ENCODE peak calls at places on chromosomes 3 and 15, in six cellular contexts. One of them, this sample, is unnamed.

GRCh38 chr15:22778796-22779195 is 7.6 kb upstream of the NIPA1 start:
- DNase-seq in SK-N-SH: no peak
- DNase-seq in K562: no peak
- DNase-seq in GM12878: no peak
- DNase-seq in HepG2: no peak
- DNase-seq in IMR-90: no peak
- DNase-seq in this sample: no peak

GRCh38 chr3:115330406-115330805 is 183.3 kb upstream of the ZBTB20 start:
- DNase-seq in GM12878: no peak
- DNase-seq in IMR-90: peak; percentile 51
- DNase-seq in HepG2: no peak
- DNase-seq in SK-N-SH: no peak
- DNase-seq in K562: no peak
- DNase-seq in this sample: peak; percentile 5

GRCh38 chr3:76631251-76631650 is 408.6 kb upstream of the ROBO2 start:
- DNase-seq in K562: no peak
- DNase-seq in HepG2: no peak
- DNase-seq in GM12878: no peak
- DNase-seq in IMR-90: no peak
- DNase-seq in SK-N-SH: no peak
- DNase-seq in this sample: no peak

GRCh38 chr15:67076147-67076843 is 10.9 kb downstream of the SMAD3 start:
- DNase-seq in SK-N-SH: no peak
- DNase-seq in K562: peak; percentile 69
- DNase-seq in IMR-90: peak; percentile 93
- DNase-seq in GM12878: no peak
- DNase-seq in HepG2: no peak
- DNase-seq in this sample: peak; percentile 76

GRCh38 chr15:89993344-89993743 is 7.8 kb upstream of the ZNF710 start:
- DNase-seq in HepG2: no peak
- DNase-seq in SK-N-SH: no peak
- DNase-seq in GM12878: no peak
- DNase-seq in K562: no peak
- DNase-seq in IMR-90: no peak
- DNase-seq in this sample: no peak

GRCh38 chr3:153881201-153881600 is 240.0 kb upstream of the ARHGEF26 start:
- DNase-seq in K562: no peak
- DNase-seq in GM12878: no peak
- DNase-seq in IMR-90: no peak
- DNase-seq in SK-N-SH: no peak
- DNase-seq in HepG2: no peak
- DNase-seq in this sample: no peak

GRCh38 chr3:116440196-116440595 is 5.1 kb downstream of the LSAMP start:
- DNase-seq in IMR-90: peak; percentile 94
- DNase-seq in SK-N-SH: no peak
- DNase-seq in K562: no peak
- DNase-seq in GM12878: no peak
- DNase-seq in HepG2: no peak
- DNase-seq in this sample: no peak

GRCh38 chr3:53083496-53083895 is 37.6 kb upstream of the SFMBT1 start:
- DNase-seq in IMR-90: peak; percentile 75
- DNase-seq in HepG2: no peak
- DNase-seq in K562: no peak
- DNase-seq in SK-N-SH: peak; percentile 77
- DNase-seq in GM12878: no peak
- DNase-seq in this sample: no peak

GRCh38 chr3:170502297-170502696 is 83.6 kb downstream of the SLC7A14 start:
- DNase-seq in HepG2: no peak
- DNase-seq in SK-N-SH: no peak
- DNase-seq in IMR-90: peak; percentile 19
- DNase-seq in GM12878: no peak
- DNase-seq in K562: no peak
- DNase-seq in this sample: no peak

GRCh38 chr3:189572249-189572648 is 58.9 kb upstream of the TP63 start:
- DNase-seq in K562: no peak
- DNase-seq in IMR-90: no peak
- DNase-seq in SK-N-SH: no peak
- DNase-seq in HepG2: no peak
- DNase-seq in GM12878: no peak
- DNase-seq in this sample: peak; percentile 82

GRCh38 chr3:171465768-171466167 is 5.6 kb upstream of the TNIK start:
- DNase-seq in IMR-90: no peak
- DNase-seq in K562: no peak
- DNase-seq in GM12878: no peak
- DNase-seq in HepG2: no peak
- DNase-seq in SK-N-SH: no peak
- DNase-seq in this sample: no peak

GRCh38 chr3:51362476-51362875 is 22.6 kb upstream of the MANF start:
- DNase-seq in GM12878: no peak
- DNase-seq in SK-N-SH: no peak
- DNase-seq in IMR-90: no peak
- DNase-seq in HepG2: no peak
- DNase-seq in K562: no peak
- DNase-seq in this sample: no peak
- TF ChIP-seq SMC3 in GM12878: no peak
- TF ChIP-seq SMC3 in SK-N-SH: no peak
- TF ChIP-seq SMC3 in IMR-90: no peak
- TF ChIP-seq SMC3 in HepG2: no peak
- TF ChIP-seq SMC3 in K562: no peak
- TF ChIP-seq SMC3 in this sample: no peak

GRCh38 chr3:105613120-105613519 is 246.4 kb downstream of the ALCAM start:
- DNase-seq in HepG2: no peak
- DNase-seq in GM12878: no peak
- DNase-seq in IMR-90: no peak
- DNase-seq in SK-N-SH: no peak
- DNase-seq in K562: no peak
- DNase-seq in this sample: no peak
- TF ChIP-seq SMC3 in HepG2: no peak
- TF ChIP-seq SMC3 in GM12878: no peak
- TF ChIP-seq SMC3 in IMR-90: no peak
- TF ChIP-seq SMC3 in SK-N-SH: no peak
- TF ChIP-seq SMC3 in K562: no peak
- TF ChIP-seq SMC3 in this sample: no peak

DNA sequence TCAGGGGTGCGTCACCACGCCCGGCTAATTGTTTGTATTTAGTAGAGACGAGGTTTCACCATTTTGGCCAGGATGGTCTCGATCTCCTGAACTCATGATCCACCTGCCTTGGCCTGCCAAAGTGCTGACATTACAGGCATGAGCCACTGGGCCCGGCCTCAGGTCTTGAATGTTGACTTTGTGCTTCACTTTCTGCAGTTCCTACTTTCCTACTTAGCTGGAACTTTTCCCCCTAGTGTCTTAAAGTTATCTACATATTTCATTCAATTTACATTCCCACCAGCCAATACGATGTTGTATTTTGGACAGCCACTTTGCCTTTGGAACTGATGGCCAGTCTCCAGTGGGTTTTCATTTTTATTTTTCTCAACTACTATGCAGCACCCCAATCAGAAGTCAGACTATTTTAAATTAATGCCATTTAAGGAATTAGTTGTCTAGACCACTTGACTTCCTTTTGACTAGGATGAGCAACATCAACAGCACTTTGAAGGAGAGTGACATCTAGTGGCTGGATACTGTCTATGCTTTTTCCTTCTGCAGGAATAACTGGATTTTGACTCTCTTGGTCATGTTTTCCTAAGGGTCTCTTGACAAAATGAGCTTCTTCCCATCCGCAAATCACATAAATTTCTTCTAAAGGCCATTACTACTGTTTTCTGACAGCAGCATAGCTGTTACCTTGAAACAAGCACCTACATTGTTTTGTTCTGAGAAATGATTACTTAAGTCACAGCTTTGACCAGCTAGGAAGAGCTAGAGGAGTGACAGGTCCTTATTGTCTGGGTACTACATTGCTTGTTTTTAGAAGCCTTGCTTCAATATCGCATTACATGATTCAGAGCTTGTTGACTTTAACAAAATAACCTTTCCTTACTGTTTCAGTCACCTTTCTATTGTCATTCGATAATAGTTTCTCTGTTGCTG is 140.2 kb downstream of the ITPR1 start:
- DNase-seq in GM12878: peak; percentile 30
- DNase-seq in IMR-90: peak; percentile 72
- DNase-seq in SK-N-SH: peak; percentile 66
- DNase-seq in HepG2: peak; percentile 52
- DNase-seq in K562: peak; percentile 32
- DNase-seq in this sample: peak; percentile 67
- TF ChIP-seq SMC3 in GM12878: peak; percentile 89
- TF ChIP-seq SMC3 in IMR-90: peak; percentile 81
- TF ChIP-seq SMC3 in SK-N-SH: peak; percentile 94
- TF ChIP-seq SMC3 in HepG2: peak; percentile 88
- TF ChIP-seq SMC3 in K562: peak; percentile 78
- TF ChIP-seq SMC3 in this sample: peak; percentile 87

GRCh38 chr3:186815490-186815889 is 9.2 kb upstream of the RFC4 start:
- DNase-seq in IMR-90: peak; percentile 68
- DNase-seq in HepG2: no peak
- DNase-seq in K562: no peak
- DNase-seq in SK-N-SH: no peak
- DNase-seq in GM12878: no peak
- DNase-seq in this sample: peak; percentile 37
- TF ChIP-seq SMC3 in IMR-90: no peak
- TF ChIP-seq SMC3 in HepG2: no peak
- TF ChIP-seq SMC3 in K562: no peak
- TF ChIP-seq SMC3 in SK-N-SH: no peak
- TF ChIP-seq SMC3 in GM12878: no peak
- TF ChIP-seq SMC3 in this sample: no peak

DNA sequence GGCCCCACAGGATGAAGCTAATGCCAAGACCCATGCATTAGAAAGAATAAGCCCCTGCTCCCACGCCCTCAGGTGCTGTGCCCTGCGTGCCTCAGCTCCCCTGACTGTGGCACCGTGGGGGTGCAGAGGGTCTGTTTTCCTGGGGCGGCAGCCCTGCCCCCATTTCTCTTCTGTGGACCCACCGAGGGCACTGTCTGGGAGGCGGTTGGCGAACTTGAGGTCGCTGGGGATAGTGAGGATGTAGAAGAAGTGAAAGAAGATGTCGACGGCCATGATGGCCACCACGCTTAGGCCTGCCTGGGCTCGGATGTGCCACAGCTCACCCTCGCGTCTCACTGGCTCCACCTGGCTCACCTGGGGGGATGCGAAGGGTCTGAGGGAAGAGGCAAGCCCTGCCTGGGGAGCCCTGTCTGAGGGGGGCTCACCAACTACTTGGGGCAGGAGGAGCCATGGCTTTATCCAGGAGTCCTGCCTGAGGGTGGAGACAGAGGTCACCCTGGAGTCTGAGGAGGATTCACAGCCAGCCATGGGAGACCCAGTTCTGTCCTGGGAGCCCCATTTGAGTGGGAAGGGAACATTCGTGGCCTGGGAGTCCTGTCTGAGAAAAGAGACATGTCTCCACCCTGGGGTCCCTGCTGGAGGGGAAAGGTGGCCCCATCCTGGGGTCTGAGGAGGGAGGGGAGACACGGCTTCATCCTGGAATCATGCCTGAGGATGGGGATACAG is 5.1 kb downstream of the HHATL start:
- DNase-seq in SK-N-SH: no peak
- DNase-seq in IMR-90: no peak
- DNase-seq in K562: no peak
- DNase-seq in GM12878: no peak
- DNase-seq in HepG2: no peak
- DNase-seq in this sample: no peak
- TF ChIP-seq SMC3 in SK-N-SH: no peak
- TF ChIP-seq SMC3 in IMR-90: no peak
- TF ChIP-seq SMC3 in K562: no peak
- TF ChIP-seq SMC3 in GM12878: no peak
- TF ChIP-seq SMC3 in HepG2: no peak
- TF ChIP-seq SMC3 in this sample: no peak

This sample was measured in A549.